ENCODE peak calls at places on chromosomes 12 and 14, in four cellular contexts. Z is coronary artery, N is WTC11, L is PC-9. B is an unnamed sample.

GRCh38 chr12:22821985-22822384 is 197.0 kb downstream of the ETNK1 start:
- DNase-seq in Z (no peak), N (no peak), L (no peak), B (no peak)

GRCh38 chr14:99621948-99622347 is 17.9 kb upstream of the CCDC85C start:
- DNase-seq in Z (no peak), N (no peak), L (peak; percentile 80), B (no peak)

GRCh38 chr14:26963696-26964095 is 365.9 kb upstream of the NOVA1 start:
- DNase-seq in Z (no peak), N (no peak), L (no peak), B (no peak)

GRCh38 chr12:117875652-117876491 is 92.9 kb downstream of the KSR2 start:
- DNase-seq in Z (no peak), N (peak; percentile 86), L (no peak), B (peak; percentile 61)

GRCh38 chr12:110577717-110578521 is 5.2 kb downstream of the PPTC7 start:
- DNase-seq in Z (no peak), N (no peak), L (peak; percentile 90), B (peak; percentile 54)

GRCh38 chr12:6936642-6937480 is 6.8 kb upstream of the RNU7-1 start:
- DNase-seq in Z (no peak), N (peak; percentile 30), L (no peak), B (peak; percentile 65)

GRCh38 chr12:104733717-104734175 is 224.3 kb downstream of the SLC41A2 start:
- DNase-seq in Z (no peak), N (peak; percentile 67), L (no peak), B (peak; percentile 55)

GRCh38 chr14:23175823-23176222 is 7.6 kb downstream of the SLC7A8 start:
- DNase-seq in Z (no peak), N (no peak), L (no peak), B (no peak)

GRCh38 chr14:104239185-104239775 is 100.9 kb downstream of the KIF26A start:
- DNase-seq in Z (peak; percentile 62), N (no peak), L (no peak), B (no peak)

GRCh38 chr14:100438678-100439592 is 115.8 kb downstream of the SLC25A47 start:
- DNase-seq in Z (no peak), N (no peak), L (peak; percentile 92), B (no peak)

GRCh38 chr12:60529723-60530122 is 933.9 kb downstream of the SLC16A7 start:
- DNase-seq in Z (no peak), N (no peak), L (no peak), B (no peak)

GRCh38 chr14:99420711-99421110 is 59.9 kb downstream of the SETD3 start:
- DNase-seq in Z (no peak), N (peak; percentile 30), L (no peak), B (no peak)

GRCh38 chr12:57730336-57731067 is 8.0 kb downstream of the AGAP2 start:
- DNase-seq in Z (no peak), N (no peak), L (no peak), B (no peak)

GRCh38 chr12:70982286-70982685 is 61.7 kb upstream of the PTPRR start:
- DNase-seq in Z (no peak), N (no peak), L (no peak), B (no peak)

GRCh38 chr12:19482551-19483109 is 43.3 kb downstream of the AEBP2 start:
- DNase-seq in Z (no peak), N (peak; percentile 51), L (no peak), B (peak; percentile 19)

GRCh38 chr14:96102071-96102856 is 63.1 kb downstream of the C14orf132 start:
- DNase-seq in Z (no peak), N (no peak), L (no peak), B (no peak)

GRCh38 chr12:120640840-120641833 is 711 bp downstream of the CABP1 start:
- DNase-seq in Z (no peak), N (peak; percentile 84), L (peak; percentile 44), B (peak; percentile 67)

GRCh38 chr12:56995201-56995929 is 11.0 kb downstream of the ZBTB39 start:
- DNase-seq in Z (peak; percentile 65), N (no peak), L (no peak), B (no peak)

GRCh38 chr12:49990269-49990668 is 17.5 kb downstream of the AQP6 start:
- DNase-seq in Z (no peak), N (no peak), L (no peak), B (no peak)

GRCh38 chr12:55745361-55746146 is 2.6 kb downstream of the GDF11 start:
- DNase-seq in Z (no peak), N (peak; percentile 82), L (no peak), B (no peak)

GRCh38 chr12:22262309-22262708 is 72.2 kb downstream of the ST8SIA1 start:
- DNase-seq in Z (no peak), N (peak; percentile 22), L (no peak), B (no peak)

GRCh38 chr14:37600880-37601741 is 5.7 kb downstream of the TTC6 start:
- DNase-seq in Z (no peak), N (no peak), L (no peak), B (no peak)

GRCh38 chr14:68911594-68912227 is 67.4 kb downstream of the ACTN1 start:
- DNase-seq in Z (no peak), N (peak; percentile 89), L (peak; percentile 69), B (peak; percentile 89)

GRCh38 chr14:52267501-52268190 is at the start of gene PTGDR:
- DNase-seq in Z (no peak), N (peak; percentile 54), L (no peak), B (no peak)

GRCh38 chr12:23611320-23611719 is 338.1 kb downstream of the SOX5 start:
- DNase-seq in Z (no peak), N (no peak), L (no peak), B (no peak)

GRCh38 chr14:71399057-71399487 is 491.8 kb downstream of the PCNX1 start:
- DNase-seq in Z (no peak), N (no peak), L (no peak), B (peak; percentile 54)

GRCh38 chr12:45350861-45351260 is 135.0 kb downstream of the ANO6 start:
- DNase-seq in Z (no peak), N (no peak), L (no peak), B (no peak)

DNA sequence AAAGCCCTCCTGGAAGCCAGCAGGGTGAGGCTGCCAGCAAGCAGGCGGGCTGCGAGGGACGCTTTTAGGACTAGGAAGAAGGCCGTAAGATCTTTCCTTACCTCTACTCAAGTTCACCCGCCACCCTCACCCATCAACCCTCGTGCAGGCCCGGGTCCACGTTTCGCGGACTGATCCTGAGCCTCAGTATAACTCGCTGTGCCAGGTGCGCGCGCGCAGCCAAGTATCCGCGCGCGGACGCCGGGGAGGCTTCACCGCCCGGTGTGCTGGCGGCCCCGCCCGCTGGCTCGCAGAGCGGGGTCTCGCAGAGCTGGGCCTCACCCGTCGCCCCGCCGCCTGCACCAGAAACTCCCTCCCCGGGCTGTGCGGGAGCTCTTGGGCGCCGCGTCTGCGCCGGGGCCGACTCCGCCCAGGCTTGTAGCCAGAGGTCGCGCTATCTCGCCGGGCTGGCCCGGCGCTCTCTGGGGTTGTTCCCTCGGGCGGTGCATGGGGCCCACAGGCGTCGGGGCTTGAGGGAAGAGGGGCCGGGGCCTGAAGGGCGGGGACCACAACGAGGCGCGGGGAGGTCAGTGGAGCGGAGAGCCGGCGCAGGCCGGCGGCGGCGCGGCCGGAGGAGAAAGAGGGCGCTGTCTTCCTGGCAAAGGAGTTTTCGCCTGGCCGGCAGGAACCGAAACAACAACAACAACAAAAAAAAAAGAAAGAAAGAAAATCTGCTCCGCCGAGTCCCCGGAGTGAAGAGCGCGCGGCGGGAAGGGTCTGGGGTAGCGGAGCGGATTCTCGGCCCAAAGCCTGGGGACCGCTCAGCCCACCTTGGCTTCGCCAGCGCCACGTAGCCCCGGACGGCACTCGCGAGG is 7.7 kb upstream of the SIX1 start:
- DNase-seq in Z (no peak), N (peak; percentile 86), L (no peak), B (peak; percentile 85)
- TF ChIP-seq CTCF in Z (no peak), N (no peak), L (peak; percentile 64), B (peak; percentile 73)

GRCh38 chr14:32224731-32225377 is 21.8 kb upstream of the RNU6-8 start:
- DNase-seq in Z (no peak), N (peak; percentile 12), L (no peak), B (no peak)
- TF ChIP-seq CTCF in Z (no peak), N (no peak), L (peak; percentile 19), B (peak; percentile 6)

DNA sequence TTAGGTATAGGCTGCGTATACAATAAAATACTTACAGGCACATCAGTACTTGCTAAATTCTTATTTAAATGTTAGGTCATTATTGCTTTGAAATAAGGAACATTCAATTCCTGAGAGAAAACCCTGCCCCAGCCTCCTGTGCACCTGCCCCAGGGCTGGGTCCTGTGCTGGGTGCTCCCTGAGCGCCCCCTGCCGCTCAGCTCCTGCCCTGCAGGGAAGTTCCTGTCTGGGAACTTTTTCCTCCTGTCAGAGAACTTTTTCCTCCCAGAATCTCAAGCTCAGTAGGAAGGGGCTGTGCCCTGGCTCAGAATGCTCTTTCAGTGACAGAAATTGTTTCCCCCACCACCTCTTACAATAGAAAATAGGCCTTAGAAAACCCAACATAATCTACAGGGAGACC is 751.1 kb downstream of the TMEM121 start:
- DNase-seq in Z (no peak), N (no peak), L (no peak), B (peak; percentile 37)
- TF ChIP-seq CTCF in Z (no peak), N (no peak), L (peak; percentile 66), B (peak; percentile 81)

DNA sequence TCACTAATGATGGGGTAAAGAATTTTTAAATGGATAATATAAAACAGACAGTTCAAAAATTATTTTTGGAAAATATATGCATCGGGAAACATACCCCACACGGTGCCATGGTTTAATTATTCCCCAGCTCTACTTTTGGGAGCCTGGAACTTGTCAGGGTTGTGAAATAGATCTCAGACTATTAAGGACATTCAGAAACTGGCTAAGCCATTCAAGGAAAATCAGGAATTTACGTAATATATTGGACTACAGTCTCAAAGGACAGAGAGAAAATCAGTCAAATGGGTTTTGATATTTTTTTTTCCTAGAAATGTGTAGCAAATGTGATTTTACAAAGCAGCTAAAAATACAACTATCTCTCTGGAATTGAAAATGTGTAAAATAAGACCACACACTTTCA is 57.6 kb upstream of the MON2 start:
- DNase-seq in Z (no peak), N (no peak), L (no peak), B (no peak)
- TF ChIP-seq CTCF in Z (no peak), N (no peak), L (no peak), B (no peak)

GRCh38 chr14:39417014-39417413 is 15.2 kb downstream of the FBXO33 start:
- DNase-seq in Z (no peak), N (peak; percentile 55), L (no peak), B (no peak)
- TF ChIP-seq CTCF in Z (no peak), N (peak; percentile 34), L (peak; percentile 50), B (no peak)

B was measured in GM13977.